ENCODE peak calls at places on chromosomes 6 and 20, in seven cellular contexts. One of them, this sample, is unnamed.
A peak's percentile ranks its signal among the peaks of the same experiment; 100 is the strongest.

GRCh38 chr6:13229205-13230085 is 98.9 kb downstream of the TBC1D7 start:
- DNase-seq in uterus: no peak
- DNase-seq in Caco-2: peak; percentile 31
- DNase-seq in heart right ventricle: no peak
- DNase-seq in WERI-Rb-1: no peak
- DNase-seq in lower lobe of right lung: no peak
- DNase-seq in PC-9: peak; percentile 49
- DNase-seq in this sample: no peak

GRCh38 chr20:11654766-11655165 is 262.9 kb upstream of the BTBD3 start:
- DNase-seq in uterus: no peak
- DNase-seq in Caco-2: no peak
- DNase-seq in heart right ventricle: no peak
- DNase-seq in WERI-Rb-1: no peak
- DNase-seq in lower lobe of right lung: no peak
- DNase-seq in PC-9: no peak
- DNase-seq in this sample: no peak

GRCh38 chr6:170575250-170575649 is 9.2 kb downstream of the PDCD2 start:
- DNase-seq in uterus: no peak
- DNase-seq in Caco-2: no peak
- DNase-seq in heart right ventricle: no peak
- DNase-seq in WERI-Rb-1: no peak
- DNase-seq in lower lobe of right lung: no peak
- DNase-seq in PC-9: no peak
- DNase-seq in this sample: no peak

GRCh38 chr6:69489970-69490369 is 306.8 kb downstream of the LMBRD1 start:
- DNase-seq in uterus: no peak
- DNase-seq in Caco-2: no peak
- DNase-seq in heart right ventricle: no peak
- DNase-seq in WERI-Rb-1: no peak
- DNase-seq in lower lobe of right lung: no peak
- DNase-seq in PC-9: no peak
- DNase-seq in this sample: no peak

GRCh38 chr6:48826884-48827701 is 636.0 kb downstream of the MMUT start:
- DNase-seq in uterus: no peak
- DNase-seq in Caco-2: peak; percentile 6
- DNase-seq in heart right ventricle: no peak
- DNase-seq in WERI-Rb-1: no peak
- DNase-seq in lower lobe of right lung: no peak
- DNase-seq in PC-9: peak; percentile 98
- DNase-seq in this sample: peak; percentile 66

GRCh38 chr6:20455175-20456075 is 53.7 kb downstream of the E2F3 start:
- DNase-seq in uterus: no peak
- DNase-seq in Caco-2: no peak
- DNase-seq in heart right ventricle: no peak
- DNase-seq in WERI-Rb-1: no peak
- DNase-seq in lower lobe of right lung: no peak
- DNase-seq in PC-9: peak; percentile 36
- DNase-seq in this sample: no peak

GRCh38 chr6:31879901-31880300 is 1.1 kb upstream of the SLC44A4 start:
- DNase-seq in uterus: no peak
- DNase-seq in Caco-2: no peak
- DNase-seq in heart right ventricle: no peak
- DNase-seq in WERI-Rb-1: no peak
- DNase-seq in lower lobe of right lung: no peak
- DNase-seq in PC-9: no peak
- DNase-seq in this sample: no peak

GRCh38 chr20:2293971-2294370 is 1.8 kb upstream of the TGM3 start:
- DNase-seq in uterus: no peak
- DNase-seq in Caco-2: no peak
- DNase-seq in heart right ventricle: no peak
- DNase-seq in WERI-Rb-1: no peak
- DNase-seq in lower lobe of right lung: no peak
- DNase-seq in PC-9: no peak
- DNase-seq in this sample: no peak

GRCh38 chr6:127030841-127031240 is 87.6 kb upstream of the RSPO3 start:
- DNase-seq in uterus: no peak
- DNase-seq in Caco-2: no peak
- DNase-seq in heart right ventricle: no peak
- DNase-seq in WERI-Rb-1: no peak
- DNase-seq in lower lobe of right lung: no peak
- DNase-seq in PC-9: no peak
- DNase-seq in this sample: no peak

GRCh38 chr6:91299544-91300491 is 712.9 kb upstream of the MAP3K7 start:
- DNase-seq in uterus: no peak
- DNase-seq in Caco-2: no peak
- DNase-seq in heart right ventricle: no peak
- DNase-seq in WERI-Rb-1: no peak
- DNase-seq in lower lobe of right lung: no peak
- DNase-seq in PC-9: no peak
- DNase-seq in this sample: no peak

GRCh38 chr6:131510094-131510493 is 62.9 kb upstream of the ARG1 start:
- DNase-seq in uterus: no peak
- DNase-seq in Caco-2: no peak
- DNase-seq in heart right ventricle: no peak
- DNase-seq in WERI-Rb-1: no peak
- DNase-seq in lower lobe of right lung: no peak
- DNase-seq in PC-9: no peak
- DNase-seq in this sample: no peak

GRCh38 chr6:75266716-75267291 is 17.8 kb downstream of the TMEM30A start:
- DNase-seq in uterus: no peak
- DNase-seq in Caco-2: peak; percentile 26
- DNase-seq in heart right ventricle: no peak
- DNase-seq in WERI-Rb-1: no peak
- DNase-seq in lower lobe of right lung: no peak
- DNase-seq in PC-9: peak; percentile 39
- DNase-seq in this sample: no peak

GRCh38 chr6:43217351-43217750 is 11.9 kb downstream of the DNPH1 start:
- DNase-seq in uterus: no peak
- DNase-seq in Caco-2: no peak
- DNase-seq in heart right ventricle: no peak
- DNase-seq in WERI-Rb-1: no peak
- DNase-seq in lower lobe of right lung: no peak
- DNase-seq in PC-9: no peak
- DNase-seq in this sample: no peak

GRCh38 chr6:628772-629171 is 28.1 kb downstream of the HUS1B start:
- DNase-seq in uterus: no peak
- DNase-seq in Caco-2: no peak
- DNase-seq in heart right ventricle: no peak
- DNase-seq in WERI-Rb-1: no peak
- DNase-seq in lower lobe of right lung: no peak
- DNase-seq in PC-9: no peak
- DNase-seq in this sample: no peak

GRCh38 chr6:142771162-142771561 is 173.8 kb downstream of the HIVEP2 start:
- DNase-seq in uterus: no peak
- DNase-seq in Caco-2: no peak
- DNase-seq in heart right ventricle: no peak
- DNase-seq in WERI-Rb-1: no peak
- DNase-seq in lower lobe of right lung: no peak
- DNase-seq in PC-9: no peak
- DNase-seq in this sample: no peak

GRCh38 chr6:39169448-39170344 is 54.7 kb upstream of the SAYSD1 start:
- DNase-seq in uterus: no peak
- DNase-seq in Caco-2: no peak
- DNase-seq in heart right ventricle: no peak
- DNase-seq in WERI-Rb-1: no peak
- DNase-seq in lower lobe of right lung: no peak
- DNase-seq in PC-9: peak; percentile 92
- DNase-seq in this sample: no peak

GRCh38 chr6:39452306-39452705 is 129.8 kb upstream of the KCNK16 start:
- DNase-seq in uterus: no peak
- DNase-seq in Caco-2: no peak
- DNase-seq in heart right ventricle: no peak
- DNase-seq in WERI-Rb-1: no peak
- DNase-seq in lower lobe of right lung: no peak
- DNase-seq in PC-9: no peak
- DNase-seq in this sample: no peak

GRCh38 chr6:146813554-146813953 is 214.8 kb downstream of the ADGB start:
- DNase-seq in uterus: no peak
- DNase-seq in Caco-2: no peak
- DNase-seq in heart right ventricle: no peak
- DNase-seq in WERI-Rb-1: no peak
- DNase-seq in lower lobe of right lung: no peak
- DNase-seq in PC-9: peak; percentile 80
- DNase-seq in this sample: no peak

GRCh38 chr6:14635933-14636599 is 518.5 kb downstream of the CD83 start:
- DNase-seq in uterus: no peak
- DNase-seq in Caco-2: no peak
- DNase-seq in heart right ventricle: no peak
- DNase-seq in WERI-Rb-1: no peak
- DNase-seq in lower lobe of right lung: no peak
- DNase-seq in PC-9: no peak
- DNase-seq in this sample: no peak

GRCh38 chr6:723540-723939 is 30.6 kb upstream of the EXOC2 start:
- DNase-seq in uterus: no peak
- DNase-seq in Caco-2: no peak
- DNase-seq in heart right ventricle: no peak
- DNase-seq in WERI-Rb-1: no peak
- DNase-seq in lower lobe of right lung: no peak
- DNase-seq in PC-9: no peak
- DNase-seq in this sample: no peak

GRCh38 chr6:28725890-28726348 is 197.9 kb downstream of the TRIM27 start:
- DNase-seq in uterus: no peak
- DNase-seq in Caco-2: no peak
- DNase-seq in heart right ventricle: no peak
- DNase-seq in WERI-Rb-1: no peak
- DNase-seq in lower lobe of right lung: no peak
- DNase-seq in PC-9: no peak
- DNase-seq in this sample: no peak

GRCh38 chr6:2899596-2899995 is 3.5 kb downstream of the SERPINB9 start:
- DNase-seq in uterus: no peak
- DNase-seq in Caco-2: no peak
- DNase-seq in heart right ventricle: no peak
- DNase-seq in WERI-Rb-1: no peak
- DNase-seq in lower lobe of right lung: no peak
- DNase-seq in PC-9: no peak
- DNase-seq in this sample: no peak

GRCh38 chr6:34717466-34717865 is 20.9 kb upstream of the ILRUN start:
- DNase-seq in uterus: no peak
- DNase-seq in Caco-2: no peak
- DNase-seq in heart right ventricle: no peak
- DNase-seq in WERI-Rb-1: no peak
- DNase-seq in lower lobe of right lung: no peak
- DNase-seq in PC-9: peak; percentile 79
- DNase-seq in this sample: no peak

GRCh38 chr20:21808863-21809664 is 103.6 kb downstream of the PAX1 start:
- DNase-seq in uterus: no peak
- DNase-seq in Caco-2: peak; percentile 53
- DNase-seq in heart right ventricle: peak; percentile 53
- DNase-seq in WERI-Rb-1: peak; percentile 56
- DNase-seq in lower lobe of right lung: peak; percentile 70
- DNase-seq in PC-9: no peak
- DNase-seq in this sample: no peak

GRCh38 chr20:33273117-33273851 is 9.7 kb upstream of the BPIFB1 start:
- DNase-seq in uterus: no peak
- DNase-seq in Caco-2: no peak
- DNase-seq in heart right ventricle: no peak
- DNase-seq in WERI-Rb-1: no peak
- DNase-seq in lower lobe of right lung: no peak
- DNase-seq in PC-9: peak; percentile 62
- DNase-seq in this sample: no peak

GRCh38 chr6:36488221-36488620 is 45.4 kb downstream of the KCTD20 start:
- DNase-seq in uterus: no peak
- DNase-seq in Caco-2: no peak
- DNase-seq in heart right ventricle: no peak
- DNase-seq in WERI-Rb-1: no peak
- DNase-seq in lower lobe of right lung: no peak
- DNase-seq in PC-9: no peak
- DNase-seq in this sample: no peak

GRCh38 chr20:48556956-48557355 is 270.8 kb downstream of the PREX1 start:
- DNase-seq in uterus: no peak
- DNase-seq in Caco-2: no peak
- DNase-seq in heart right ventricle: no peak
- DNase-seq in WERI-Rb-1: peak; percentile 79
- DNase-seq in lower lobe of right lung: no peak
- DNase-seq in PC-9: no peak
- DNase-seq in this sample: no peak
- H3K9me3 ChIP-seq in uterus: no peaks in the 10 kb centered on the region
- H3K9me3 ChIP-seq in Caco-2: no peaks in the 10 kb centered on the region
- H3K9me3 ChIP-seq in heart right ventricle: no peaks in the 10 kb centered on the region
- H3K9me3 ChIP-seq in WERI-Rb-1: no peaks in the 10 kb centered on the region
- H3K9me3 ChIP-seq in lower lobe of right lung: no peaks in the 10 kb centered on the region
- H3K9me3 ChIP-seq in PC-9: no peaks in the 10 kb centered on the region
- H3K9me3 ChIP-seq in this sample: no peaks in the 10 kb centered on the region

GRCh38 chr6:148653138-148653776 is 93.6 kb upstream of the UST start:
- DNase-seq in uterus: no peak
- DNase-seq in Caco-2: no peak
- DNase-seq in heart right ventricle: no peak
- DNase-seq in WERI-Rb-1: no peak
- DNase-seq in lower lobe of right lung: no peak
- DNase-seq in PC-9: no peak
- DNase-seq in this sample: no peak
- H3K9me3 ChIP-seq in uterus: no peaks in the 10 kb centered on the region
- H3K9me3 ChIP-seq in Caco-2: peaks cover 10% of the 10 kb centered on the region
- H3K9me3 ChIP-seq in heart right ventricle: peaks cover 13% of the 10 kb centered on the region
- H3K9me3 ChIP-seq in WERI-Rb-1: peaks cover 18% of the 10 kb centered on the region
- H3K9me3 ChIP-seq in lower lobe of right lung: no peaks in the 10 kb centered on the region
- H3K9me3 ChIP-seq in PC-9: peaks cover 11% of the 10 kb centered on the region
- H3K9me3 ChIP-seq in this sample: no peaks in the 10 kb centered on the region

DNA sequence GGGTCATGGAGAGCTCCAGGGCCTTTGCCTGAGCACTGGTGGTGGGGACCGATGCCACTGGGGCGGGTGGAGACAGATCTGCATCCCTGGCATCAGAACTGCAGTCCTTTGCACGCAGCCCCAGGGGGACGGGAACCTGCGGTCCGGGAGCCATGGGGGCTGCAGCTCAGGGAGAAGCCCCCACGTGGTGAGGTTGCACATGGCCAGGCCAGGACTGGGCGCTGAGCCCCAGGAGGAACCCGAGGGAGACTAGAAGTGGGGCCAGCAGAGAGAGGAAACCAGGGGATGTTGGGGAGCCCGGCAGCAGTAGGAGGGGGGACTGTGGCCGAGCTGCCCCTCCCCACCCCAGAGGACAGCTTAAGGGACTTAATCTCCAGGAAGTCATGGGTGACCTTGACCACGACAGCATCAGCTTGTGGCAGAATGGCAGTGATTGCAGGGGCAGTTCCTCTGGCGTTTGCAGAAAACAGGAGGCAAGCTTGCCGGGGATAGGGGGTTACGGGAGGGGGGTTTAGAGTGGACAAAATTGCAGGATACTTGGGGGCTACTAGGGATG is 18.0 kb upstream of the LSM14B start:
- DNase-seq in uterus: no peak
- DNase-seq in Caco-2: no peak
- DNase-seq in heart right ventricle: no peak
- DNase-seq in WERI-Rb-1: peak; percentile 55
- DNase-seq in lower lobe of right lung: no peak
- DNase-seq in PC-9: no peak
- DNase-seq in this sample: no peak
- H3K9me3 ChIP-seq in uterus: peaks cover 9% of the 10 kb centered on the region
- H3K9me3 ChIP-seq in Caco-2: peaks cover 39% of the 10 kb centered on the region
- H3K9me3 ChIP-seq in heart right ventricle: peaks cover 61% of the 10 kb centered on the region
- H3K9me3 ChIP-seq in WERI-Rb-1: peaks cover 24% of the 10 kb centered on the region
- H3K9me3 ChIP-seq in lower lobe of right lung: peaks cover 30% of the 10 kb centered on the region
- H3K9me3 ChIP-seq in PC-9: peaks cover 47% of the 10 kb centered on the region
- H3K9me3 ChIP-seq in this sample: peaks cover 45% of the 10 kb centered on the region

GRCh38 chr20:46505501-46505900 is 7.9 kb downstream of the ZNF334 start:
- DNase-seq in uterus: no peak
- DNase-seq in Caco-2: no peak
- DNase-seq in heart right ventricle: no peak
- DNase-seq in WERI-Rb-1: no peak
- DNase-seq in lower lobe of right lung: no peak
- DNase-seq in PC-9: no peak
- DNase-seq in this sample: no peak
- H3K9me3 ChIP-seq in uterus: peaks cover 9% of the 10 kb centered on the region
- H3K9me3 ChIP-seq in Caco-2: peaks cover 26% of the 10 kb centered on the region
- H3K9me3 ChIP-seq in heart right ventricle: peaks cover 36% of the 10 kb centered on the region
- H3K9me3 ChIP-seq in WERI-Rb-1: peaks cover 21% of the 10 kb centered on the region
- H3K9me3 ChIP-seq in lower lobe of right lung: peaks cover 24% of the 10 kb centered on the region
- H3K9me3 ChIP-seq in PC-9: peaks cover 28% of the 10 kb centered on the region
- H3K9me3 ChIP-seq in this sample: peaks cover 32% of the 10 kb centered on the region

This sample was measured in right atrium auricular region.